ENCODE peak calls at places on chromosomes 12 and 14, in six cellular contexts. F is Calu3, Y is fibroblast of villous mesenchyme, S is mucosa of gallbladder, B is NCI-H345, N is cardiac septum. I is an unnamed sample.

GRCh38 chr12:72178871-72179270 is 93.3 kb upstream of the TRHDE start:
- DNase-seq in F (no peak), B (no peak), N (no peak), Y (no peak), S (no peak), I (no peak)

GRCh38 chr14:23128969-23129758 is 10.1 kb upstream of the CEBPE start:
- DNase-seq in S (no peak), B (no peak), Y (no peak), N (no peak), F (no peak), I (no peak)

GRCh38 chr14:104003616-104004015 is 61.3 kb upstream of the RD3L start:
- DNase-seq in S (no peak), N (no peak), F (no peak), Y (no peak), B (no peak), I (no peak)

GRCh38 chr14:81464253-81465001 is 64.3 kb upstream of the STON2 start:
- DNase-seq in F (peak; percentile 65), S (peak; percentile 75), N (no peak), B (peak; percentile 66), Y (peak; percentile 69), I (peak; percentile 18)

GRCh38 chr12:112166051-112167015 is 41.0 kb downstream of the TRAFD1 start:
- DNase-seq in Y (no peak), N (peak; percentile 54), S (no peak), B (no peak), F (no peak), I (no peak)

GRCh38 chr14:79584679-79585078 is 626.6 kb downstream of the DIO2 start:
- DNase-seq in Y (peak; percentile 77), S (no peak), N (no peak), F (peak; percentile 1), B (no peak), I (peak; percentile 30)

GRCh38 chr12:77122236-77122635 is 56.9 kb upstream of the E2F7 start:
- DNase-seq in S (no peak), F (peak; percentile 54), N (no peak), B (no peak), Y (peak; percentile 89), I (no peak)

GRCh38 chr12:6084261-6084968 is 40.1 kb downstream of the VWF start:
- DNase-seq in Y (peak; percentile 35), F (peak; percentile 69), N (no peak), S (peak; percentile 47), B (no peak), I (no peak)

GRCh38 chr12:130391186-130391585 is 53.5 kb downstream of the PIWIL1 start:
- DNase-seq in B (no peak), F (no peak), S (no peak), N (no peak), Y (no peak), I (no peak)

GRCh38 chr14:51963164-51963733 is 26.1 kb upstream of the RTRAF start:
- DNase-seq in Y (peak; percentile 63), S (no peak), N (no peak), B (no peak), F (no peak), I (peak; percentile 12)

GRCh38 chr12:109269428-109269827 is 39.7 kb downstream of the FOXN4 start:
- DNase-seq in B (no peak), S (no peak), Y (no peak), N (no peak), F (no peak), I (no peak)

GRCh38 chr14:103156733-103157411 is 33.6 kb downstream of the TNFAIP2 start:
- DNase-seq in S (no peak), N (no peak), F (no peak), Y (no peak), B (no peak), I (no peak)